ENCODE peak calls at places on chromosome 11, in five cellular contexts. J is fibroblast of lung, U is NCI-H1930, V is right cardiac atrium, A is breast epithelium. Q is an unnamed sample.

GRCh38 chr11:66317322-66317765 is 500 bp upstream of the CD248 start:
- DNase-seq in V (peak), A (no peak), U (no peak), J (peak), Q (no peak)

GRCh38 chr11:16863382-16863781 is 124.9 kb downstream of the C11orf58 start:
- DNase-seq in J (no peak), A (no peak), U (no peak), V (no peak), Q (no peak)

GRCh38 chr11:46431211-46431610 is 39.6 kb upstream of the CHRM4 start:
- DNase-seq in J (no peak), V (peak), A (no peak), U (no peak), Q (no peak)

GRCh38 chr11:101523634-101524260 is 60.1 kb downstream of the TRPC6 start:
- DNase-seq in U (no peak), J (no peak), V (no peak), A (no peak), Q (no peak)

GRCh38 chr11:124874571-124875255 is 9.5 kb downstream of the ROBO3 start:
- DNase-seq in J (no peak), A (no peak), U (no peak), V (no peak), Q (no peak)

GRCh38 chr11:1257366-1257765 is 34.5 kb downstream of the MUC5B start:
- DNase-seq in V (peak), J (no peak), U (no peak), A (no peak), Q (no peak)

GRCh38 chr11:117473692-117474091 is 146.0 kb downstream of the CEP164 start:
- DNase-seq in U (no peak), J (no peak), A (no peak), V (no peak), Q (no peak)

GRCh38 chr11:126834573-126834972 is 166.0 kb downstream of the KIRREL3 start:
- DNase-seq in V (no peak), J (no peak), A (no peak), U (no peak), Q (no peak)

GRCh38 chr11:2264366-2265011 is 5.9 kb downstream of the ASCL2 start:
- DNase-seq in U (no peak), A (no peak), J (no peak), V (no peak), Q (no peak)

GRCh38 chr11:104968856-104969776 is 742 bp upstream of the CASP4 start:
- DNase-seq in V (peak), J (peak), A (peak), U (no peak), Q (peak)

GRCh38 chr11:130551388-130551787 is 102.9 kb downstream of the ADAMTS15 start:
- DNase-seq in J (no peak), V (no peak), A (no peak), U (no peak), Q (no peak)

GRCh38 chr11:111417011-111417765 is 38.1 kb upstream of the POU2AF1 start:
- DNase-seq in J (peak), A (no peak), U (no peak), V (no peak), Q (no peak)

GRCh38 chr11:68362801-68363379 is 50.5 kb downstream of the LRP5 start:
- DNase-seq in V (no peak), U (no peak), A (no peak), J (no peak), Q (no peak)

GRCh38 chr11:26573896-26574295 is 1.8 kb upstream of the MUC15 start:
- DNase-seq in U (peak), J (no peak), V (no peak), A (no peak), Q (no peak)

GRCh38 chr11:61345954-61346814 is 13.2 kb downstream of the TKFC start:
- DNase-seq in J (no peak), A (no peak), V (no peak), U (no peak), Q (no peak)

GRCh38 chr11:34997872-34998548 is 81.6 kb downstream of the PDHX start:
- DNase-seq in V (no peak), U (no peak), A (no peak), J (peak), Q (no peak)

GRCh38 chr11:12994476-12994875 is 14.6 kb upstream of the RASSF10 start:
- DNase-seq in J (no peak), V (no peak), A (no peak), U (no peak), Q (no peak)

GRCh38 chr11:69173925-69174591 is 18.3 kb downstream of the SMIM38 start:
- DNase-seq in J (peak), A (peak), U (no peak), V (no peak), Q (no peak)

GRCh38 chr11:116808262-116809175 is 14.6 kb downstream of the APOA4 start:
- DNase-seq in U (no peak), A (no peak), J (peak), V (no peak), Q (no peak)

Q was measured in C1 segment of cervical spinal cord.